ENCODE peak calls at places on chromosome 13, in six cellular contexts. O is HCT116, M is K562, I is H1, Q is HepG2, V is GM12878. X is an unnamed sample.

GRCh38 chr13:74438911-74439310 is 304.7 kb upstream of the KLF12 start:
- DNase-seq in O (no peak), M (no peak), I (no peak), Q (no peak), V (no peak), X (no peak)

GRCh38 chr13:72463561-72463960 is 263.9 kb downstream of the MZT1 start:
- DNase-seq in O (no peak), M (no peak), I (no peak), Q (no peak), V (no peak), X (no peak)

GRCh38 chr13:27362064-27362751 is 62.2 kb upstream of the GTF3A start:
- DNase-seq in O (peak; percentile 69), M (peak; percentile 82), I (peak; percentile 95), Q (peak; percentile 68), V (no peak), X (peak; percentile 77)

GRCh38 chr13:113048766-113049165 is 56.8 kb upstream of the F7 start:
- DNase-seq in O (no peak), M (no peak), I (no peak), Q (no peak), V (no peak), X (no peak)

GRCh38 chr13:57286511-57287098 is 119.6 kb downstream of the PRR20E start:
- DNase-seq in O (no peak), M (no peak), I (no peak), Q (no peak), V (no peak), X (no peak)

GRCh38 chr13:106176103-106176502 is 359.4 kb downstream of the EFNB2 start:
- DNase-seq in O (no peak), M (no peak), I (no peak), Q (no peak), V (no peak), X (no peak)

GRCh38 chr13:50747939-50748338 is 95.6 kb downstream of the DLEU7 start:
- DNase-seq in O (no peak), M (no peak), I (no peak), Q (no peak), V (no peak), X (no peak)

GRCh38 chr13:51816604-51817254 is 12.8 kb upstream of the DHRS12 start:
- DNase-seq in O (peak; percentile 23), M (no peak), I (no peak), Q (no peak), V (no peak), X (no peak)

GRCh38 chr13:67228031-67228430 is 2.1 kb downstream of the PCDH9 start:
- DNase-seq in O (no peak), M (no peak), I (no peak), Q (no peak), V (no peak), X (no peak)

GRCh38 chr13:59043016-59043415 is 1120.7 kb downstream of the DIAPH3 start:
- DNase-seq in O (no peak), M (no peak), I (no peak), Q (no peak), V (no peak), X (no peak)

DNA sequence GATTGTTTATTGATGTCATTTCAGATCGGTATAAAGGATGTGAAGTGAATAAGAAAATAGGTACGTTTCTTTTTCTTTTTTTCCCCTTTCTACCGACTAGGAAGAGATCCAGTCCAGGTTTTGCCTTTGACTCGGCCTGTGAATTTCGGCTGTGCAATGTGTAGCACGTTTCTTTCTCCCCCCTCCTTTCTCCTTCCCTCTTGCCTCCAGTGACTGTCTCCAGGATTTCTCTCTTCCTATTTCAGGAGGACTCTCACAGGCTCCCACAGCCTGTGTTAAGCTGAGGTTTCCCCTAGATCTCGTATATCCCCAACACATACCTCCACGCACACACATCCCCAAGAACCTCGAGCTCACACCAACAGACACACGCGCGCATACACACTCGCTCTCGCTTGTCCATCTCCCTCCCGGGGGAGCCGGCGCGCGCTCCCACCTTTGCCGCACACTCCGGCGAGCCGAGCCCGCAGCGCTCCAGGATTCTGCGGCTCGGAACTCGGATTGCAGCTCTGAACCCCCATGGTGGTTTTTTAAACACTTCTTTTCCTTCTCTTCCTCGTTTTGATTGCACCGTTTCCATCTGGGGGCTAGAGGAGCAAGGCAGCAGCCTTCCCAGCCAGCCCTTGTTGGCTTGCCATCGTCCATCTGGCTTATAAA is at the start of gene GPC6:
- DNase-seq in O (no peak), M (peak; percentile 64), I (no peak), Q (peak; percentile 79), V (no peak), X (peak; percentile 75)
- H3K9ac ChIP-seq in O (no peak within 1 kb of the TSS), M (no peak within 1 kb of the TSS), I (peak within 1 kb of the TSS; percentile 75), Q (peak within 1 kb of the TSS; percentile 90), V (no peak within 1 kb of the TSS), X (peak within 1 kb of the TSS; percentile 86)

DNA sequence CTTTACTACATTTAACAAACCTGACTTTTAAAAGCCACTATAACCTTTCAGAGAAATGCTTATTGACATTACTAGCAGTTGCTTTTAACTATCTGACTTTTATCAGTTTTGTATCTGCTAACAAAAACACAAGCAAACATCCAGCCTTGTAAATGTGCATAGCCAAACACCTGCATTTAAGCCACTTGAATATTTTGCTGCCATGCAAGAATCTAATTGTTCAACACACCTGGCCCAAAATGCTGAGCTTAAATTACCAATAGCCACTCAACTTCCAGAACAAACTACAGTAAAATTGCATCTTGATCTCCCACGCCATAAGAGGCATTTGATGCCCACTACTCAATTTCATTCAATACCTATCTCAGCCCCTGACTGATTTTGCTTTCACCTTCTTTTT is 9.3 kb downstream of the ZIC5 start:
- DNase-seq in O (no peak), M (no peak), I (no peak), Q (no peak), V (no peak), X (no peak)
- H3K4me1 ChIP-seq in O (peaks cover 3% of the 10 kb centered on the region), M (peaks cover 8% of the 10 kb centered on the region), I (peaks cover 17% of the 10 kb centered on the region), Q (peaks cover 19% of the 10 kb centered on the region), V (no peaks in the 10 kb centered on the region), X (peaks cover 2% of the 10 kb centered on the region)

GRCh38 chr13:34065915-34066314 is 248.0 kb downstream of the RFC3 start:
- DNase-seq in O (peak; percentile 54), M (no peak), I (no peak), Q (no peak), V (no peak), X (no peak)
- TF ChIP-seq ZNF274 in O (no peak), M (no peak), I (no peak), Q (no peak), V (no peak), X (no peak)

GRCh38 chr13:23432589-23432988 is 913 bp downstream of the SACS start:
- DNase-seq in O (no peak), M (no peak), I (no peak), Q (no peak), V (no peak), X (no peak)
- H3K9ac ChIP-seq in O (no peak overlapping the region), M (no peak overlapping the region), I (no peak overlapping the region), Q (no peak overlapping the region), V (no peak overlapping the region), X (peak overlapping the region; percentile 56)

GRCh38 chr13:46663216-46663615 is 110.2 kb downstream of the LRCH1 start:
- DNase-seq in O (no peak), M (no peak), I (no peak), Q (no peak), V (no peak), X (no peak)

GRCh38 chr13:46662690-46663089 is 109.7 kb downstream of the LRCH1 start:
- DNase-seq in O (no peak), M (no peak), I (no peak), Q (no peak), V (no peak), X (no peak)

GRCh38 chr13:46659413-46660065 is 106.6 kb downstream of the LRCH1 start:
- DNase-seq in O (no peak), M (no peak), I (no peak), Q (peak; percentile 69), V (no peak), X (no peak)

GRCh38 chr13:46660408-46660807 is 107.4 kb downstream of the LRCH1 start:
- DNase-seq in O (no peak), M (no peak), I (no peak), Q (no peak), V (no peak), X (no peak)

DNA sequence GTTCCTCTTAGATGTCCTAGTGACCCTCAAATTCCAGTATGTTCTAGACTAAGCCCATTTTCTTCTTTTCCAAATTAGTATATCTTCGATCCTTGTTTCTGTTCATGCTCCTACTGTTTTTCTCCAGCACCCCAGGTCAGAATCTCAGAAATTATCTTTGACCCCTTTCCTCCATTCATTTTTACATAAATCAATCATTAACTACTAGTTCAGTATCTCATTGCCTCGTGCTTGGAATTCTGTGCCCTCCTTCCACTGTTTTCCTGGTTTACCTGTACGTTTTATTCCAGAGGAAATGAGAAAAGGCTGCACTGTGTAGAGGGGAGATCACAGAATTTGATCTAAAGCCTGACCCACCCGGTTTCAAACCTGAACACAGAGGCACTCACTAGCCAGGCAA is 107.9 kb downstream of the LRCH1 start:
- DNase-seq in O (no peak), M (no peak), I (no peak), Q (no peak), V (no peak), X (no peak)
- H3K4me1 ChIP-seq in O (peaks cover 1% of the 10 kb centered on the region), M (no peaks in the 10 kb centered on the region), I (peaks cover 7% of the 10 kb centered on the region), Q (peaks cover 86% of the 10 kb centered on the region), V (peaks cover 51% of the 10 kb centered on the region), X (no peaks in the 10 kb centered on the region)

DNA sequence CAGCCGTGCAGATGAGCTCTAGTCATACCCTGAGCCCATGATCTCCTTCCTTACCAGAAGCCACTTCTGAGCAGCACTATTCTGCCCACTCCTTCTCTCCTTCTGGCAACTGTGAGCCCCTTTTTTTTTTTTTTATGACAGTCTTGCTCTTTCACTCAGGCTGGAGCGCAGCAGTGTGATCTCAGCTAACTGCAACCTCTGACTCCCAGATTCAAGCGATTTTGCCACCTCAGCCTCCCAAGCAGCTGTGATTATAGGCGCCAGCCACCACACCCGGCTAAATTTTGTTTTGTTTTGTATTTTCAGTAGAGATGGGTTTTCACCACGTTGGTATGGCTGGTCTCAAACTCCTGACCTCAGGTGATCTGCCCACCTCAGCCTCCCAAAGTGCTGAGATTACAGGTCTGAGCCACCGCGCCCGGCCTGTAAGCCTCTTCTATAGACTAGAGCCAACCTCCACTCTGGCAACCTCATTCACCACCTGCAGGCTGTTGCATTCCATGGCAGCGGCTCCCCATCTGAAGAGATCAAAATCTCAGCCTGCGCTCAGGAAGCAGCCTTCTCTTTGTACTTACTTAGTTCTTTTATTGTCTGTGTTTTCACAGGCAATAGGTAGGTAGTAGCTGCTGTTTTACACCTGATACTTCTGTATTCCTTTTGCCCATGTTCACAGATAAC is 34.8 kb upstream of the NDFIP2 start:
- DNase-seq in O (no peak), M (no peak), I (no peak), Q (no peak), V (no peak), X (no peak)
- TF ChIP-seq ZNF274 in O (no peak), M (no peak), I (no peak), Q (no peak), V (no peak), X (no peak)

GRCh38 chr13:107251321-107251720 is 683.4 kb upstream of the ARGLU1 start:
- DNase-seq in O (no peak), M (no peak), I (no peak), Q (no peak), V (no peak), X (no peak)
- H3K9ac ChIP-seq in O (no peak overlapping the region), M (no peak overlapping the region), I (no peak overlapping the region), Q (no peak overlapping the region), V (no peak overlapping the region), X (no peak overlapping the region)

X was measured in NT2/D1.